ENCODE peak calls at places on chromosomes 2 and 18, in four cellular contexts. P is Peyer's patch, F is spleen, L is pancreas. K is an unnamed sample.

GRCh38 chr2:862723-863466 is 87.8 kb upstream of the SNTG2 start:
- DNase-seq in P (no peak), F (no peak), L (no peak), K (no peak)

GRCh38 chr18:8708670-8709069 is 3.3 kb downstream of the MTCL1 start:
- DNase-seq in P (no peak), F (no peak), L (no peak), K (no peak)

GRCh38 chr2:173432049-173432754 is 77.5 kb downstream of the CDCA7 start:
- DNase-seq in P (no peak), F (no peak), L (no peak), K (no peak)

GRCh38 chr2:88754585-88755305 is 63.3 kb downstream of the RPIA start:
- DNase-seq in P (no peak), F (no peak), L (no peak), K (no peak)

GRCh38 chr2:189128961-189129360 is 50.6 kb downstream of the COL5A2 start:
- DNase-seq in P (no peak), F (no peak), L (no peak), K (no peak)

GRCh38 chr18:76460482-76460881 is 34.6 kb downstream of the ZNF516 start:
- DNase-seq in P (no peak), F (no peak), L (no peak), K (no peak)

GRCh38 chr18:59345556-59345955 is 13.5 kb downstream of the LMAN1 start:
- DNase-seq in P (no peak), F (no peak), L (no peak), K (no peak)

GRCh38 chr2:230777681-230778080 is 65.0 kb downstream of the CAB39 start:
- DNase-seq in P (no peak), F (no peak), L (no peak), K (no peak)

GRCh38 chr2:43021791-43022500 is 204.5 kb downstream of the ZFP36L2 start:
- DNase-seq in P (peak; percentile 75), F (peak; percentile 56), L (no peak), K (no peak)

GRCh38 chr2:180630756-180631155 is 349.6 kb upstream of the UBE2E3 start:
- DNase-seq in P (no peak), F (no peak), L (no peak), K (no peak)

GRCh38 chr2:238290079-238290478 is 1.7 kb upstream of the PER2 start:
- DNase-seq in P (peak; percentile 84), F (peak; percentile 82), L (peak; percentile 60), K (peak; percentile 53)

GRCh38 chr2:31197166-31197565 is 20.1 kb downstream of the CAPN14 start:
- DNase-seq in P (no peak), F (no peak), L (no peak), K (no peak)

GRCh38 chr2:220969348-220969747 is 602.8 kb downstream of the EPHA4 start:
- DNase-seq in P (no peak), F (no peak), L (no peak), K (no peak)

GRCh38 chr2:217706095-217706494 is 296.7 kb downstream of the TNS1 start:
- DNase-seq in P (no peak), F (no peak), L (no peak), K (no peak)

GRCh38 chr2:86686905-86687304 is 33.2 kb upstream of the RMND5A start:
- DNase-seq in P (no peak), F (no peak), L (no peak), K (no peak)

GRCh38 chr18:26091047-26091630 is 726 bp upstream of the SS18 start:
- DNase-seq in P (no peak), F (no peak), L (no peak), K (peak; percentile 91)

GRCh38 chr18:379665-380356 is 112.0 kb upstream of the THOC1 start:
- DNase-seq in P (no peak), F (no peak), L (no peak), K (no peak)

GRCh38 chr2:120631719-120632118 is 103.9 kb upstream of the GLI2 start:
- DNase-seq in P (no peak), F (no peak), L (no peak), K (no peak)

GRCh38 chr2:8631465-8632005 is 50.3 kb upstream of the ID2 start:
- DNase-seq in P (no peak), F (peak; percentile 65), L (no peak), K (no peak)

GRCh38 chr18:12008181-12008767 is 27.0 kb downstream of the IMPA2 start:
- DNase-seq in P (peak; percentile 64), F (no peak), L (peak; percentile 56), K (peak; percentile 80)

GRCh38 chr2:148391324-148391723 is 253.2 kb upstream of the EPC2 start:
- DNase-seq in P (no peak), F (no peak), L (no peak), K (no peak)

GRCh38 chr2:128449226-128450061 is 130.8 kb upstream of the HS6ST1 start:
- DNase-seq in P (no peak), F (peak; percentile 67), L (no peak), K (no peak)

GRCh38 chr2:48448274-48449061 is 81.5 kb upstream of the STON1 start:
- DNase-seq in P (no peak), F (no peak), L (no peak), K (no peak)

GRCh38 chr2:70775148-70775547 is 7.1 kb upstream of the ADD2 start:
- DNase-seq in P (no peak), F (no peak), L (no peak), K (no peak)
- H3K27me3 ChIP-seq in P (no peaks in the 10 kb centered on the region), F (peaks cover 14% of the 10 kb centered on the region), L (no peaks in the 10 kb centered on the region), K (no peaks in the 10 kb centered on the region)

DNA sequence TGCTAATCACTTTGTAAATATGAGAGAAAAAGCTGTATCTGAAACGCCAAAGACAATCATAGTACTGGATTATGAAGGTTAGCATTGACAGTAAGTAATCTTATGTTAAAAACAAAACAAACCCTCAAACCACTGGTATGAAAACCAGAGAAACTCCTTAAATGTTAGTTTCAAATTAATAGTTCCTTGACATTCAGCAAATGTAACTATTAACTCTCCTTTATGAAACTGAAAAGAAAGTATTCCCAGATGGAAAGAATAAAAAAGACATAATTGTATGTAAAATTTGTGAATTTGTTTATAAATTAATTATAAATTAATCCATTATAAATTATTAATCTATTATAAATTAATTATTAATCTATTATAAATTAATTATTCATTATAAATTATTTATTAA is 12.3 kb downstream of the FASTKD1 start:
- DNase-seq in P (no peak), F (no peak), L (no peak), K (no peak)
- H3K27me3 ChIP-seq in P (no peaks in the 10 kb centered on the region), F (no peaks in the 10 kb centered on the region), L (no peaks in the 10 kb centered on the region), K (no peaks in the 10 kb centered on the region)

GRCh38 chr2:218895326-218895725 is 14.7 kb downstream of the WNT10A start:
- DNase-seq in P (no peak), F (no peak), L (no peak), K (no peak)

GRCh38 chr2:218892693-218893348 is 12.2 kb downstream of the WNT10A start:
- DNase-seq in P (peak; percentile 88), F (peak; percentile 97), L (peak; percentile 88), K (peak; percentile 76)

GRCh38 chr2:218894168-218895157 is 13.8 kb downstream of the WNT10A start:
- DNase-seq in P (no peak), F (no peak), L (no peak), K (no peak)

GRCh38 chr2:218891275-218892135 is 10.9 kb downstream of the WNT10A start:
- DNase-seq in P (no peak), F (no peak), L (no peak), K (no peak)

DNA sequence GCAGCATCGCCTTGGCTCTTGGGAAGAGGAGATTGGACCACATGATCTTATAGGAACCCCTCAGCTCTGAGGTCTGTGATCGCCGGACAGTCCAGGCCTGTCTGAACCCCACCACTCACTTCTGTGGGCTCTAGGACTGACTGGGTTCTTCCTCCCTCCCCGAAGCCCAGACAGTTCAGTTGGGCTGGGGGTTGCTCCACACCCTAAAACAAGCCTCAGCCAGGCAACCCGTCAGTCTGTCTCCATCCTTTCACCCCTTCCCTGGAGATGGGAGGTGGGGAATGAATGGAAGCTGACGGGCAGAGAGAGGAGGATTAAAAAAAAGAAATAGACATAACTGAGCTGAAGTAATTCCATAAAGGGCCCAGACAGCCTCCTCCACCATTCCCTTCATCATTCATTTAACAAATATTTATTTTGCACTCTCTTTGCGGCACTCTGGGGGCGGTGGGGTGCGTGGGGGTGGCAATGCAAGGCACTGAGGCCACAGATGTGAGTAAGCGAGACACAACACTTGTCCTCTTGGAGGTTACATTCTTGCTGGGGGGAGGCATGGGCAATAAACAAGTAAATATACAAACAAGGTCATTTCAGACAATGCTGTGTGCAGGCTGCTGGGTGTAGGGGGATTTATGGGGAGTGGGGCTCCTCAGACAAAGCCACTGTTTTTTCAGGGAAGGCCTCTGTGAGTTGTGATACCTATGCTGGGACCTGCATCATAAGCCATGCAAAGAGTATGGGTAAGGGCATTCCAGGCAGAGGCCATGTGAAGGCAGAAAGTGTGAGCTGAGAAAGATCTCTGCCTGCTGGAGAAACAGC is 12.9 kb downstream of the WNT10A start:
- DNase-seq in P (no peak), F (no peak), L (no peak), K (no peak)
- H3K27me3 ChIP-seq in P (peaks cover 40% of the 10 kb centered on the region), F (peaks cover 63% of the 10 kb centered on the region), L (no peaks in the 10 kb centered on the region), K (peaks cover 31% of the 10 kb centered on the region)

GRCh38 chr2:10487144-10488104 is 39.3 kb upstream of the ODC1 start:
- DNase-seq in P (no peak), F (peak; percentile 53), L (peak; percentile 44), K (no peak)
- H3K27me3 ChIP-seq in P (no peaks in the 10 kb centered on the region), F (peaks cover 15% of the 10 kb centered on the region), L (no peaks in the 10 kb centered on the region), K (no peaks in the 10 kb centered on the region)

DNA sequence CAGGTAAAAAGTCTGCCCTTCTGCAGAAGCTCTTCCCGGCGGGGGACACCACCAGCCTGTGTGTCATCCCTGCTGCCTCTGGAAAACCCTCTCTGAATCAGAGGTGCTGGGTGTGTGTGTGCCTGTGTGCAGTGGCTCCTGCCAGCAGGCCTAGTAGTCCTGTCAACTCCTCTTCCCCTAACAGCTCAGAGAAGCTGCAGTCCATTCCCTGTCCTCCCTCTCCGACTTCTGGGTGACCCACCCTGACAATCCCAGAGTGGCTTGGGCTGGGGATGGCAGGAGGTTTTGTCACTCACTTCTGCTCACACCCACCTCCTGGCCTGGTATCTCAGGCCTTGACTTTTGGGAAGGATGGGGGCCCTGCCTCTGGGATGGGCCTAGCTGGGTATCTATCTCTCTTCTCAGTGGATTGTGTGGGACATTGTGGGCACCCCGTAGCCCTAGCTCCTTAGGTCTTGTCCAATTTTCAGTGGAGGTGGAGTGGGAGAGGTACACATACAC is 2.3 kb downstream of the WNT10A start:
- DNase-seq in P (no peak), F (peak; percentile 62), L (no peak), K (no peak)
- H3K27me3 ChIP-seq in P (peaks cover 22% of the 10 kb centered on the region), F (peaks cover 67% of the 10 kb centered on the region), L (no peaks in the 10 kb centered on the region), K (no peaks in the 10 kb centered on the region)

GRCh38 chr2:242048479-242048878 is 178.9 kb downstream of the RTP5 start:
- DNase-seq in P (no peak), F (no peak), L (no peak), K (no peak)

GRCh38 chr2:242052421-242052820 is 182.9 kb downstream of the RTP5 start:
- DNase-seq in P (no peak), F (peak; percentile 37), L (peak; percentile 30), K (no peak)

GRCh38 chr2:242054406-242054805 is 184.9 kb downstream of the RTP5 start:
- DNase-seq in P (no peak), F (no peak), L (no peak), K (no peak)

GRCh38 chr2:242053921-242054320 is 184.4 kb downstream of the RTP5 start:
- DNase-seq in P (no peak), F (no peak), L (no peak), K (no peak)

GRCh38 chr2:242051440-242051839 is 181.9 kb downstream of the RTP5 start:
- DNase-seq in P (no peak), F (no peak), L (no peak), K (no peak)
- H3K27me3 ChIP-seq in P (no peaks in the 10 kb centered on the region), F (peaks cover 6% of the 10 kb centered on the region), L (no peaks in the 10 kb centered on the region), K (no peaks in the 10 kb centered on the region)

K was measured in right lobe of liver.